ENCODE peak calls at places on chromosomes 3 and 15, in five cellular contexts. F is sigmoid colon, I is fibroblast of lung, P is stomach, T is mucosa of descending colon. Z is an unnamed sample.

GRCh38 chr3:53140575-53141467 is 10.6 kb upstream of the RFT1 start:
- DNase-seq in I (peak; percentile 44), T (no peak), F (no peak), P (no peak), Z (no peak)

GRCh38 chr3:97910931-97911351 is 61.3 kb downstream of the RIOX2 start:
- DNase-seq in F (no peak), P (no peak), I (no peak), T (no peak), Z (peak; percentile 57)

GRCh38 chr3:109023656-109024254 is 70.1 kb upstream of the GUCA1C start:
- DNase-seq in T (peak; percentile 61), P (peak; percentile 32), I (peak; percentile 63), F (no peak), Z (peak; percentile 21)

GRCh38 chr15:52021128-52021671 is 2.2 kb downstream of the MAPK6 start:
- DNase-seq in P (peak; percentile 40), T (peak; percentile 48), I (peak; percentile 95), F (peak; percentile 75), Z (peak; percentile 54)

GRCh38 chr3:99627062-99627826 is 11.2 kb upstream of the COL8A1 start:
- DNase-seq in P (no peak), I (no peak), F (no peak), T (no peak), Z (no peak)

GRCh38 chr3:9932843-9933560 is 632 bp upstream of the CRELD1 start:
- DNase-seq in I (peak; percentile 69), T (peak; percentile 85), F (peak; percentile 95), P (peak; percentile 83), Z (peak; percentile 83)

GRCh38 chr15:85500060-85500708 is 119.8 kb downstream of the AKAP13 start:
- DNase-seq in P (no peak), I (no peak), T (no peak), F (no peak), Z (no peak)

GRCh38 chr3:177195242-177195940 is 1.9 kb downstream of the TBL1XR1 start:
- DNase-seq in T (peak; percentile 80), F (no peak), P (no peak), I (no peak), Z (no peak)

GRCh38 chr3:162370136-162370535 is 873.5 kb downstream of the OTOL1 start:
- DNase-seq in F (no peak), T (no peak), P (no peak), I (no peak), Z (no peak)

GRCh38 chr3:141407043-141407442 is 38.7 kb downstream of the ZBTB38 start:
- DNase-seq in T (no peak), P (no peak), F (peak; percentile 93), I (peak; percentile 100), Z (no peak)

GRCh38 chr3:35931867-35932266 is 292.5 kb downstream of the ARPP21 start:
- DNase-seq in I (no peak), T (no peak), P (no peak), F (no peak), Z (no peak)

GRCh38 chr3:10693457-10693856 is 122.6 kb upstream of the SLC6A11 start:
- DNase-seq in P (no peak), T (no peak), F (no peak), I (peak; percentile 4), Z (no peak)

GRCh38 chr3:128301186-128302023 is 148.1 kb downstream of the EEFSEC start:
- DNase-seq in P (peak; percentile 4), F (no peak), T (no peak), I (no peak), Z (no peak)

GRCh38 chr3:28334552-28334951 is 14.0 kb upstream of the ZCWPW2 start:
- DNase-seq in I (peak; percentile 28), P (no peak), T (no peak), F (no peak), Z (no peak)

GRCh38 chr3:149377408-149378111 is at the start of gene TM4SF1:
- DNase-seq in P (peak; percentile 65), I (peak; percentile 90), F (peak; percentile 62), T (peak; percentile 51), Z (no peak)

GRCh38 chr15:47542312-47543094 is 174.8 kb upstream of the SEMA6D start:
- DNase-seq in F (no peak), I (no peak), T (no peak), P (no peak), Z (no peak)

GRCh38 chr3:159263750-159264561 is 462.1 kb downstream of the MFSD1 start:
- DNase-seq in F (no peak), P (no peak), T (peak; percentile 44), I (peak; percentile 58), Z (no peak)

GRCh38 chr15:65414841-65415621 is 7.7 kb downstream of the IGDCC4 start:
- DNase-seq in T (no peak), I (peak; percentile 50), P (no peak), F (no peak), Z (no peak)

GRCh38 chr3:71168961-71169411 is 414.5 kb downstream of the FOXP1 start:
- DNase-seq in I (no peak), P (no peak), F (no peak), T (peak; percentile 29), Z (no peak)

GRCh38 chr3:45635475-45636256 is 41.1 kb downstream of the LIMD1 start:
- DNase-seq in T (no peak), I (peak; percentile 73), P (no peak), F (no peak), Z (no peak)

GRCh38 chr3:52986938-52987337 is 58.9 kb downstream of the SFMBT1 start:
- DNase-seq in T (no peak), I (peak; percentile 65), P (no peak), F (no peak), Z (no peak)

GRCh38 chr3:45546636-45547201 is 47.8 kb upstream of the LIMD1 start:
- DNase-seq in F (no peak), I (no peak), P (no peak), T (no peak), Z (no peak)

GRCh38 chr3:4695846-4696245 is 202.7 kb downstream of the ITPR1 start:
- DNase-seq in P (no peak), T (no peak), F (no peak), I (no peak), Z (no peak)

GRCh38 chr3:82031576-82031975 is 270.1 kb upstream of the GBE1 start:
- DNase-seq in T (no peak), P (no peak), I (no peak), F (no peak), Z (no peak)

GRCh38 chr3:158742861-158743260 is 10.6 kb upstream of the RARRES1 start:
- DNase-seq in F (no peak), T (no peak), I (peak; percentile 78), P (no peak), Z (no peak)

GRCh38 chr15:100101389-100102089 is 240.2 kb downstream of the ADAMTS17 start:
- DNase-seq in P (no peak), T (no peak), I (no peak), F (peak; percentile 59), Z (no peak)

GRCh38 chr3:52277071-52277964 is 1.1 kb downstream of the WDR82 start:
- DNase-seq in P (peak; percentile 77), I (peak; percentile 68), F (peak; percentile 90), T (peak; percentile 84), Z (peak; percentile 78)

GRCh38 chr15:63466378-63467192 is 37.8 kb upstream of the USP3 start:
- DNase-seq in I (peak; percentile 72), F (no peak), P (no peak), T (peak; percentile 90), Z (peak; percentile 78)

DNA sequence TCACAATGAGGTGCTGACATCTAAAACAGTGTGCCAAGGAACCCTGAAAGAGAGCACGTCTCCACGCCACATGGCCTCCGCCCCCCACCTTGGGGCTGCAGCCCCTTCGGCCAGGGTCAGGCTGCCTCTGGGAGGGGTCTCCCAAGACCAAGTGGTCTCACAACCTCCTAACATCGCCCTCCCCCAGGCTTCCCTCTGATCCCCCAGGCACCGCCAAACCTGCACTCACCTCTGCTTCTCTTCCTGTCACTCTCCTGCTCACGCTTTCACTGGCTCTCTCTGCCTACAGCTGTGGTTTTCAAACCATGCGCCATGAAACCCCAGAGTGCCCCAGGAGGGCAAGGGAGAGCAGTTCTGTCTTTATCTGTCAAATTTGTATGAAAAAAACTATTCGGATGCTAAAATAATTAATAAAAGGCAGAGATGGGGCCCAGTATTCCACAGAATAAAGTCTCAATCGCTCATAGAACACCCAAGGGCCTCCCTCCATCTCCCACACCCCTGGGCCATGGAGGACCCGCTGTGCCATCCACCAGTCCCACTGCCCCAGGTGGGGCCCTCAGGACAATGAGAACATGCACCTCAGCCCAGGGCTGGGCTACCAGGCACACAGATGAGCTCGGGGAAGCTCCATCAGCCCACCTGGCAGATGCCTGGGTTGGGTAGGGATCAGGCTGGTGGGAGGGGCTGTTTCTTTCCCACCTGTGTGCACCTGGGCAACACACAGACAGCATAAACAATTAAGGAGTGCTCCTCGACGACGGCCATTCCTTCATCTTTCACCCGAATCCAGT is 21.5 kb downstream of the CYFIP1 start:
- DNase-seq in P (no peak), I (no peak), F (peak; percentile 44), T (no peak), Z (no peak)
- H3K4me1 ChIP-seq in P (peaks cover 75% of the 10 kb centered on the region), I (peaks cover 14% of the 10 kb centered on the region), F (peaks cover 68% of the 10 kb centered on the region), T (peaks cover 13% of the 10 kb centered on the region), Z (no peaks in the 10 kb centered on the region)

DNA sequence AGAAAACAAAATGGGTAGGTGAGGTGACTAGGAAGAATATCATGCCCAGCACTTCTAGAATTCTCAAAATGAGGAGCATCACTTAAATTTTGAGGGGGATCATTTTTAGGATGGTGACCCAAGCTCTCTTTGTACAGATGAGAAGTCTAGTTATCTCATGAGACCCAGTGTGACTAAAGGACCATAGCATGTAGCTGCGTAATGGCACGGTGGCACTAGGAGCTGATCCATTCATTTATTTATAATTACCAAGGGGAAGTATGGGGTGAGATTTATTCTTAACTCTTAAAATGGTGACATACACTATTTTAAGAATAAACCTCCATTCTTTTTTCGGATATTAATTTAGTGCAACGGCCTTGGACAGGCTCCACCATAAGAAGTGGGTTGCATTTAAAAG is 8.3 kb downstream of the IQGAP1 start:
- DNase-seq in T (peak; percentile 4), P (no peak), F (no peak), I (no peak), Z (no peak)
- H3K4me1 ChIP-seq in T (peaks cover 76% of the 10 kb centered on the region), P (peaks cover 100% of the 10 kb centered on the region), F (peaks cover 92% of the 10 kb centered on the region), I (peaks cover 11% of the 10 kb centered on the region), Z (peaks cover 53% of the 10 kb centered on the region)

DNA sequence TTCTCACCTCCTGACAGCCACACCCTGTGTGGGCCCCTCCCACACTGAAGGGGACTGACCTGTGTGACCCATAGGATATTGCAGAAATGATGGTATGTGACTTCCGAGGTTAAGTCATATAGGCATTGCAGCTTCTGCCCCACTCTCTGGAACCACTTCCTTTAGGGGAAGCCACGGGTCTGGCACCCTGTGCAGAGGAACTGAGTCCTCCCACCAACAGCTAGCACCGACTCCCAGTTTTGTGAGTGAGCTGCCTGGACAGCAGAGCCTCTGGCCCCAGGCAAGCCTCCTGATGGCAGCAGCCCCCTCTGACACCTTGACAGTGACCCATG is 24.6 kb upstream of the SLC6A6 start:
- DNase-seq in P (no peak), T (peak; percentile 38), F (no peak), I (no peak), Z (peak; percentile 60)
- H3K4me1 ChIP-seq in P (peaks cover 25% of the 10 kb centered on the region), T (no peaks in the 10 kb centered on the region), F (no peaks in the 10 kb centered on the region), I (no peaks in the 10 kb centered on the region), Z (peaks cover 22% of the 10 kb centered on the region)

DNA sequence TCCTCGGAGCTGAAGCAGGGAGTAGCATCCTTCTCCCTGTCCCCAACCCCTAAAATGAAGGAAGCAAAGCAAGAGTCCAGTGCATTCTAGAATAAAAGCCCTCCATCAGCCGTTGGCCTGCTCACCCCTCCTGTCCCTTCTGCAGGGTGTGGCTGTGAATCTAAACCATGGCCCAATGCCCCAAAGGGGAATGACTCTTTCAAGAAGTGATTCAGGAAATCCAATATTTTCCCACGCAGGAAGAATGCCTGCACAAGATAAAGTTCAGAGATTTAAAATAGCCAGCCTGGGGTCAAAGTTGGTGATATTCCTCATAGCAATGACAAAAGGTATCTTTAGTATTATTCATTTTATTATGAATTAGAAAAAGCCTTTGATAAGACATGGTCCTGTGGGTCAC is 38.5 kb downstream of the SLCO2A1 start:
- DNase-seq in I (peak; percentile 27), T (no peak), P (no peak), F (peak; percentile 45), Z (no peak)
- H3K4me1 ChIP-seq in I (no peaks in the 10 kb centered on the region), T (no peaks in the 10 kb centered on the region), P (peaks cover 7% of the 10 kb centered on the region), F (no peaks in the 10 kb centered on the region), Z (no peaks in the 10 kb centered on the region)